ENCODE peak calls at places on chromosomes 7 and 10, in ten cellular contexts. E is progenitor cell of endocrine pancreas, P is H9, Z is endothelial cell, D is cardiac muscle cell, C is tibial artery, W is D721Med, H is uterus, L is AG04449, Q is omental fat pad. G is an unnamed sample.

GRCh38 chr10:103542764-103543616 is 49.5 kb downstream of the NEURL1 start:
- DNase-seq in L (no peak), W (no peak), C (no peak), Z (no peak), Q (no peak), E (no peak), D (peak), P (peak), H (peak), G (no peak)

GRCh38 chr7:29415215-29415614 is 148.4 kb upstream of the PRR15 start:
- DNase-seq in Z (no peak), D (no peak), E (no peak), L (no peak), P (no peak), W (no peak), H (no peak), C (no peak), Q (no peak), G (no peak)

GRCh38 chr10:93334901-93335312 is 147.2 kb downstream of the MYOF start:
- DNase-seq in L (peak), Z (no peak), E (no peak), C (no peak), W (no peak), D (no peak), H (no peak), P (no peak), Q (no peak), G (no peak)

GRCh38 chr10:29668628-29669027 is 33.9 kb upstream of the SVIL start:
- DNase-seq in H (no peak), E (no peak), W (no peak), Q (no peak), Z (no peak), D (no peak), P (no peak), C (no peak), L (no peak), G (no peak)

GRCh38 chr10:2883238-2883637 is 184.1 kb upstream of the PFKP start:
- DNase-seq in E (no peak), W (no peak), L (no peak), H (no peak), Z (no peak), C (no peak), P (no peak), Q (no peak), D (no peak), G (no peak)

GRCh38 chr7:45709168-45710034 is 135.2 kb downstream of the ADCY1 start:
- DNase-seq in C (no peak), Q (no peak), L (no peak), Z (no peak), E (no peak), D (no peak), H (no peak), P (peak), W (no peak), G (peak)

GRCh38 chr7:158423190-158423555 is 164.4 kb downstream of the PTPRN2 start:
- DNase-seq in E (no peak), L (no peak), Q (no peak), C (no peak), P (no peak), D (no peak), Z (no peak), H (no peak), W (no peak), G (no peak)

GRCh38 chr10:27948191-27948590 is 50.7 kb downstream of the ODAD2 start:
- DNase-seq in P (no peak), C (no peak), D (no peak), H (no peak), Q (no peak), L (no peak), Z (no peak), E (no peak), W (no peak), G (no peak)

GRCh38 chr10:48968036-48968435 is 28.4 kb upstream of the LRRC18 start:
- DNase-seq in W (no peak), D (no peak), P (no peak), L (no peak), C (no peak), E (no peak), Q (no peak), Z (no peak), H (no peak), G (no peak)

GRCh38 chr7:46763348-46763747 is 818.6 kb downstream of the TNS3 start:
- DNase-seq in W (no peak), Q (no peak), H (no peak), Z (no peak), L (no peak), P (no peak), C (no peak), D (no peak), E (no peak), G (no peak)

GRCh38 chr7:50832744-50833143 is 50.0 kb upstream of the GRB10 start:
- DNase-seq in L (no peak), H (no peak), Z (no peak), C (no peak), W (no peak), Q (no peak), E (no peak), D (no peak), P (no peak), G (no peak)

GRCh38 chr7:130141161-130141857 is 63.9 kb downstream of the TMEM209 start:
- DNase-seq in H (peak), C (peak), Q (no peak), D (peak), L (no peak), P (peak), Z (peak), W (no peak), E (peak), G (no peak)

GRCh38 chr10:80453715-80454525 is at the start of gene TSPAN14:
- DNase-seq in Z (peak), P (peak), D (peak), E (peak), Q (no peak), L (no peak), W (peak), H (peak), C (peak), G (peak)

GRCh38 chr7:43764039-43764789 is 5.7 kb downstream of the BLVRA start:
- DNase-seq in W (no peak), P (no peak), D (peak), Z (no peak), E (no peak), H (peak), C (peak), L (no peak), Q (peak), G (no peak)

GRCh38 chr10:58992830-58993460 is 183.5 kb upstream of the PHYHIPL start:
- DNase-seq in C (no peak), Z (no peak), H (no peak), P (no peak), L (no peak), E (no peak), W (no peak), Q (no peak), D (no peak), G (no peak)

GRCh38 chr7:122305475-122306319 is 1.1 kb upstream of the FEZF1 start:
- DNase-seq in H (no peak), Z (peak), W (no peak), C (no peak), E (no peak), P (peak), L (no peak), D (peak), Q (no peak), G (no peak)

GRCh38 chr7:29871787-29872398 is 65.6 kb downstream of the WIPF3 start:
- DNase-seq in E (no peak), W (no peak), H (no peak), L (peak), D (no peak), P (no peak), C (no peak), Z (no peak), Q (no peak), G (no peak)

GRCh38 chr10:114684085-114684821 is 26.2 kb upstream of the ABLIM1 start:
- DNase-seq in C (peak), D (no peak), E (no peak), Q (no peak), Z (no peak), L (no peak), W (no peak), H (peak), P (no peak), G (no peak)

GRCh38 chr10:75401569-75402485 is at the start of gene ZNF503:
- DNase-seq in C (peak), D (peak), L (peak), Q (peak), Z (peak), W (peak), H (peak), P (peak), E (peak), G (no peak)
- TF ChIP-seq CTCF in C (peak), D (peak), L (peak), Q (no peak), Z (no peak), W (no peak), H (peak), P (no peak), E (peak), G (no peak)

GRCh38 chr7:32164341-32164996 is 94.3 kb upstream of the PDE1C start:
- DNase-seq in P (peak), W (no peak), Z (no peak), D (peak), Q (no peak), E (no peak), H (no peak), L (no peak), C (no peak), G (no peak)
- TF ChIP-seq CTCF in P (peak), W (peak), Z (peak), D (peak), Q (no peak), E (peak), H (no peak), L (peak), C (peak), G (no peak)

GRCh38 chr10:69874464-69874863 is 72.8 kb downstream of the COL13A1 start:
- DNase-seq in H (no peak), Q (no peak), L (no peak), Z (no peak), P (no peak), C (no peak), D (no peak), E (no peak), W (no peak), G (no peak)
- TF ChIP-seq CTCF in H (no peak), Q (no peak), L (no peak), Z (no peak), P (no peak), C (no peak), D (peak), E (no peak), W (no peak), G (no peak)

DNA sequence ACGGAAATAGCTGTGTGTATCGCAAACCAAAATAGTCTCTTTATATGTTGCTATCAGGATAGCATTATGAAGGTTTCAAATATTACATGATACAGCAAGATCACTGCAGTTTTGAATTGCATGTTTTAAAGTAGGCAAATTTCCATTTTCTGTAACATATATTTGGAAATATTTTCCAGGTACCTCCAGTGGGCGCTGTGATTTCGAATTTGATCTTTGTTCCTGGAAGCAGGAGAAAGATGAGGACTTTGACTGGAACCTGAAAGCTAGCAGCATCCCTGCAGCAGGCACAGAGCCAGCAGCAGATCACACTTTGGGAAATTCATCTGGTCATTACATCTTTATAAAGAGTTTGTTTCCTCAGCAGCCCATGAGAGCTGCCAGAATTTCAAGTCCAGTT is 299.0 kb downstream of the MALRD1 start:
- DNase-seq in L (no peak), W (no peak), C (no peak), H (no peak), Z (peak), D (peak), Q (no peak), P (no peak), E (no peak), G (no peak)
- TF ChIP-seq CTCF in L (no peak), W (peak), C (no peak), H (no peak), Z (no peak), D (peak), Q (no peak), P (peak), E (peak), G (no peak)

DNA sequence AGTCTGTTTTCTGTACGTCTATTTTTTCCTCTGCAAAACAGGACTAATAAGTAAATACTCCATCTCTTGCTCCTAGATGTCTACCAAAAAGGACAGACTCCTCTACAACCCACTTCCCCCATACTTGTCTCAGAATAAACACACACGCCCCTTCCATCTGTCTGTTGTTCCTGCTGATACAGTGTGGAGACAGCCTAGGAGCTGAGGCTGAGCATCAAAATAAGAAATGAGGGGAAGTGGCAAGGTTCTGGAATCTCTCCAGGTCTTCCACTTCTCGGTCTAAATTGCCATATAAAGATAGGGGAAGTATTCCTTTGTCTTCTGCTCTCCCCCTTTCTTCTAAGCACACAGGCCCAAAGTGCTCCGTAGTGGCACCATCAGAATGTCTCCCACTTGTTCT is 30.7 kb upstream of the VSIR start:
- DNase-seq in L (no peak), P (no peak), Z (no peak), W (no peak), Q (no peak), D (no peak), H (no peak), E (no peak), C (no peak), G (no peak)
- TF ChIP-seq CTCF in L (no peak), P (no peak), Z (no peak), W (no peak), Q (no peak), D (no peak), H (no peak), E (no peak), C (no peak), G (no peak)

DNA sequence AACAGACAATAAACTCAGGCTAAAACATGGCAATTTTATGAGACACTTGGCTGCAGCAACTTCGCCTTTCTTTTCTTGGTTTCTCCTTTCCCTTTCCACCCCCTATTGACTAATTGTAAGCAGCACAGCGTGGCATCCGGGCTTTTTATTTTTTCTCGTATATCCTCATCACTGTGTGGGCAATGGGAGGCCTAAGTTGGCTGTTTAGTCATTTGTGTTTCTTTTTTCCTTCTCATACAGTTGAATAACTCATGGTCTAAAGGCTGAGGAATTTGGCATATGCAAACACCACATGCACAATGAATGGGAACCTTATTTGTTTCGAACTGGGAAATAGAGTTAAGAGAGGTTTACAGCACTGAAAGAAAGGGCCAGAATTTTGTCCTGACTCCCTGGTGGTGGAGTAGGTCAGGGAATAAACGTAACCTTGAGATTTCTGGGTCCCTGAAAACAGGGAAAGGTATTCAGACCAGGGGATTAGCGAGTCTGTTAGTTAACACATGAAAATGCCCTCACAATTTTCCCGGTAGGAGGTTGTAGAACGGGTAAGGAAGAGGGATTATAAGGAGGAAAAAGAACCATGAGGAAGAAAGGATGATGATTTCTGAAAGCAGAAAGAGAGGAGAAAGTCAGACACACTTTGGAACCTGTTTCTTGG is 858.3 kb downstream of the KCNMA1 start:
- DNase-seq in D (peak), Q (no peak), C (no peak), P (peak), H (no peak), L (peak), W (no peak), E (no peak), Z (no peak), G (no peak)
- TF ChIP-seq CTCF in D (no peak), Q (no peak), C (peak), P (peak), H (no peak), L (no peak), W (no peak), E (peak), Z (no peak), G (no peak)

G was measured in natural killer cell.